ENCODE peak calls at places on chromosomes 7 and 10, in four cellular contexts. K, I, Y and Z are unnamed samples.

GRCh38 chr10:102198027-102198426 is 28.1 kb upstream of the ELOVL3 start:
- DNase-seq in K (no peak), I (no peak), Y (no peak), Z (no peak)

GRCh38 chr10:69897417-69897816 is 95.7 kb downstream of the COL13A1 start:
- DNase-seq in K (no peak), I (no peak), Y (no peak), Z (no peak)

GRCh38 chr7:155324012-155324917 is 26.6 kb downstream of the INSIG1 start:
- DNase-seq in K (no peak), I (no peak), Y (no peak), Z (no peak)

GRCh38 chr7:133481676-133482075 is 228.8 kb downstream of the EXOC4 start:
- DNase-seq in K (peak), I (peak), Y (no peak), Z (peak)

GRCh38 chr10:48249004-48249762 is 25.3 kb downstream of the FRMPD2 start:
- DNase-seq in K (no peak), I (no peak), Y (no peak), Z (no peak)

GRCh38 chr7:26490631-26491624 is 199.3 kb downstream of the SNX10 start:
- DNase-seq in K (no peak), I (no peak), Y (peak), Z (no peak)

GRCh38 chr10:108187396-108188012 is 1023.0 kb upstream of the SORCS1 start:
- DNase-seq in K (no peak), I (no peak), Y (no peak), Z (no peak)

GRCh38 chr7:139078399-139078798 is 31.1 kb downstream of the ZC3HAV1 start:
- DNase-seq in K (peak), I (no peak), Y (no peak), Z (no peak)

GRCh38 chr10:13669182-13669860 is 82.6 kb downstream of the PRPF18 start:
- DNase-seq in K (no peak), I (no peak), Y (no peak), Z (no peak)

GRCh38 chr10:12332572-12333381 is 16.6 kb upstream of the CAMK1D start:
- DNase-seq in K (no peak), I (no peak), Y (no peak), Z (no peak)

GRCh38 chr7:6278749-6279310 is 6.4 kb upstream of the CYTH3 start:
- DNase-seq in K (no peak), I (no peak), Y (no peak), Z (no peak)

GRCh38 chr7:1806354-1806753 is 136.3 kb downstream of the ELFN1 start:
- DNase-seq in K (no peak), I (no peak), Y (no peak), Z (no peak)

GRCh38 chr7:44325811-44326241 is 432 bp upstream of the CAMK2B start:
- DNase-seq in K (no peak), I (no peak), Y (no peak), Z (no peak)

GRCh38 chr10:120217736-120218135 is 239.3 kb upstream of the PLPP4 start:
- DNase-seq in K (no peak), I (no peak), Y (no peak), Z (no peak)

GRCh38 chr7:150955519-150956394 is 22.4 kb downstream of the KCNH2 start:
- DNase-seq in K (no peak), I (no peak), Y (no peak), Z (no peak)

GRCh38 chr10:45023426-45023825 is 22.7 kb downstream of the ZNF22 start:
- DNase-seq in K (no peak), I (no peak), Y (no peak), Z (no peak)

GRCh38 chr7:28107960-28108359 is 72.6 kb downstream of the JAZF1 start:
- DNase-seq in K (no peak), I (no peak), Y (no peak), Z (no peak)

GRCh38 chr7:102434039-102434481 is 685 bp downstream of the ORAI2 start:
- DNase-seq in K (peak), I (no peak), Y (no peak), Z (no peak)

GRCh38 chr7:105136221-105136620 is 122.2 kb downstream of the KMT2E start:
- DNase-seq in K (no peak), I (no peak), Y (no peak), Z (no peak)

GRCh38 chr10:969473-970150 is 18.6 kb upstream of the GTPBP4 start:
- DNase-seq in K (no peak), I (no peak), Y (no peak), Z (no peak)

GRCh38 chr7:20831976-20832375 is 45.3 kb upstream of the SP8 start:
- DNase-seq in K (no peak), I (no peak), Y (no peak), Z (no peak)

GRCh38 chr7:5701085-5701914 is 80.2 kb downstream of the RNF216 start:
- DNase-seq in K (no peak), I (no peak), Y (no peak), Z (peak)

GRCh38 chr10:16950686-16951681 is 133.8 kb upstream of the RSU1 start:
- DNase-seq in K (no peak), I (no peak), Y (peak), Z (no peak)

GRCh38 chr7:91239171-91239604 is 25.0 kb upstream of the FZD1 start:
- DNase-seq in K (peak), I (no peak), Y (no peak), Z (no peak)

GRCh38 chr10:104580774-104581675 is 60.1 kb upstream of the SORCS3 start:
- DNase-seq in K (peak), I (no peak), Y (peak), Z (peak)

GRCh38 chr10:14602807-14603538 is 171.7 kb downstream of the FAM107B start:
- DNase-seq in K (no peak), I (no peak), Y (no peak), Z (no peak)